ENCODE peak calls at places on chromosomes 11 and 22, in five cellular contexts. A is left ventricle myocardium inferior; S is activated T-cell treated with anti-CD3 and anti-CD28 coated beads for 1 hour; Z is psoas muscle; K is activated CD4-positive, alpha-beta T cell treated with anti-CD3 and anti-CD28 coated beads, Interleukin-2, amount 50 U/mL, for 48 hours. L is an unnamed sample.

GRCh38 chr22:38755911-38756532 is at the start of gene SUN2:
- DNase-seq in A (peak), S (peak), Z (peak), K (peak), L (peak)

GRCh38 chr11:76159983-76160661 is 46.2 kb downstream of the WNT11 start:
- DNase-seq in A (no peak), S (no peak), Z (no peak), K (no peak), L (no peak)

GRCh38 chr11:26344647-26345046 is 12.7 kb downstream of the ANO3 start:
- DNase-seq in A (no peak), S (no peak), Z (no peak), K (no peak), L (no peak)

GRCh38 chr11:121591405-121592033 is 138.8 kb upstream of the SORL1-AS1 start:
- DNase-seq in A (no peak), S (peak), Z (no peak), K (peak), L (peak)

GRCh38 chr22:23305321-23305910 is 125.1 kb downstream of the BCR start:
- DNase-seq in A (no peak), S (no peak), Z (no peak), K (no peak), L (peak)

GRCh38 chr11:46112961-46113617 is 8.2 kb downstream of the PHF21A start:
- DNase-seq in A (no peak), S (no peak), Z (no peak), K (no peak), L (peak)

GRCh38 chr11:3162410-3163240 is 2.5 kb downstream of the OSBPL5 start:
- DNase-seq in A (peak), S (no peak), Z (peak), K (no peak), L (no peak)

GRCh38 chr22:47739216-47739615 is 976.8 kb downstream of the TBC1D22A start:
- DNase-seq in A (no peak), S (no peak), Z (no peak), K (no peak), L (no peak)

GRCh38 chr11:80519591-80520258 is 1078.9 kb upstream of the TENM4 start:
- DNase-seq in A (no peak), S (no peak), Z (no peak), K (no peak), L (no peak)

GRCh38 chr22:22976033-22976922 is 88.7 kb downstream of the IGLL5 start:
- DNase-seq in A (no peak), S (no peak), Z (no peak), K (no peak), L (no peak)

GRCh38 chr11:63212742-63213141 is 30.7 kb downstream of the SLC22A25 start:
- DNase-seq in A (no peak), S (no peak), Z (no peak), K (no peak), L (no peak)

GRCh38 chr11:62928011-62928410 is 6.8 kb upstream of the CHRM1 start:
- DNase-seq in A (no peak), S (no peak), Z (no peak), K (no peak), L (no peak)

GRCh38 chr11:57303990-57304579 is 20.7 kb downstream of the TNKS1BP1 start:
- DNase-seq in A (no peak), S (no peak), Z (no peak), K (no peak), L (peak)

GRCh38 chr22:35685731-35686130 is 31.9 kb upstream of the APOL5 start:
- DNase-seq in A (no peak), S (no peak), Z (no peak), K (no peak), L (no peak)

GRCh38 chr22:30262917-30263741 is 3.5 kb downstream of the OSM start:
- DNase-seq in A (peak), S (peak), Z (peak), K (peak), L (no peak)

GRCh38 chr11:118552341-118552740 is 13.4 kb downstream of the IFT46 start:
- DNase-seq in A (no peak), S (no peak), Z (no peak), K (no peak), L (no peak)

GRCh38 chr22:20779813-20780148 is 5.9 kb downstream of the SERPIND1 start:
- DNase-seq in A (no peak), S (no peak), Z (no peak), K (no peak), L (no peak)